ENCODE peak calls at places on chromosomes 7 and 10, in four cellular contexts. One of them, this sample, is unnamed.
A peak's percentile ranks its signal among the peaks of the same experiment; 100 is the strongest.

GRCh38 chr7:24825315-24825917 is 68.2 kb upstream of the GSDME start:
- DNase-seq in GM12878: no peak
- DNase-seq in K562: no peak
- DNase-seq in HepG2: no peak
- DNase-seq in this sample: no peak

GRCh38 chr10:3206516-3207157 is 34.1 kb upstream of the PITRM1 start:
- DNase-seq in GM12878: no peak
- DNase-seq in K562: peak; percentile 36
- DNase-seq in HepG2: no peak
- DNase-seq in this sample: no peak

GRCh38 chr7:134945711-134946110 is 40.6 kb upstream of the AGBL3 start:
- DNase-seq in GM12878: no peak
- DNase-seq in K562: no peak
- DNase-seq in HepG2: no peak
- DNase-seq in this sample: no peak

GRCh38 chr7:157560258-157560654 is 223.5 kb downstream of the DNAJB6 start:
- DNase-seq in GM12878: no peak
- DNase-seq in K562: no peak
- DNase-seq in HepG2: no peak
- DNase-seq in this sample: no peak

GRCh38 chr10:124740374-124741280 is 3.6 kb downstream of the FAM53B start:
- DNase-seq in GM12878: no peak
- DNase-seq in K562: no peak
- DNase-seq in HepG2: peak; percentile 74
- DNase-seq in this sample: no peak

GRCh38 chr7:30974605-30975256 is 11.0 kb downstream of the GHRHR start:
- DNase-seq in GM12878: peak; percentile 60
- DNase-seq in K562: peak; percentile 83
- DNase-seq in HepG2: peak; percentile 60
- DNase-seq in this sample: peak; percentile 57

GRCh38 chr7:54615-55014 is 137.8 kb upstream of the FAM20C start:
- DNase-seq in GM12878: no peak
- DNase-seq in K562: no peak
- DNase-seq in HepG2: no peak
- DNase-seq in this sample: no peak

GRCh38 chr10:111063471-111063870 is 13.4 kb upstream of the ADRA2A start:
- DNase-seq in GM12878: no peak
- DNase-seq in K562: no peak
- DNase-seq in HepG2: no peak
- DNase-seq in this sample: no peak

GRCh38 chr7:108284349-108285017 is 154.3 kb upstream of the LAMB4 start:
- DNase-seq in GM12878: no peak
- DNase-seq in K562: no peak
- DNase-seq in HepG2: no peak
- DNase-seq in this sample: no peak

GRCh38 chr10:19200211-19200610 is 151.6 kb downstream of the MALRD1 start:
- DNase-seq in GM12878: no peak
- DNase-seq in K562: no peak
- DNase-seq in HepG2: no peak
- DNase-seq in this sample: no peak

GRCh38 chr10:81915517-81915916 is 40.5 kb downstream of the NRG3 start:
- DNase-seq in GM12878: no peak
- DNase-seq in K562: no peak
- DNase-seq in HepG2: no peak
- DNase-seq in this sample: no peak

GRCh38 chr7:132390705-132391104 is 185.6 kb downstream of the PLXNA4 start:
- DNase-seq in GM12878: no peak
- DNase-seq in K562: no peak
- DNase-seq in HepG2: no peak
- DNase-seq in this sample: peak; percentile 20

GRCh38 chr7:23357190-23358093 is 58.3 kb downstream of the MALSU1 start:
- DNase-seq in GM12878: no peak
- DNase-seq in K562: peak; percentile 41
- DNase-seq in HepG2: peak; percentile 91
- DNase-seq in this sample: peak; percentile 87

GRCh38 chr7:2101630-2102374 is 130.9 kb downstream of the MAD1L1 start:
- DNase-seq in GM12878: no peak
- DNase-seq in K562: no peak
- DNase-seq in HepG2: no peak
- DNase-seq in this sample: no peak

GRCh38 chr7:88020953-88021650 is 87.1 kb downstream of the ADAM22 start:
- DNase-seq in GM12878: no peak
- DNase-seq in K562: no peak
- DNase-seq in HepG2: no peak
- DNase-seq in this sample: no peak

GRCh38 chr10:101014230-101014884 is 14.7 kb downstream of the LZTS2 start:
- DNase-seq in GM12878: no peak
- DNase-seq in K562: peak; percentile 73
- DNase-seq in HepG2: no peak
- DNase-seq in this sample: peak; percentile 82

GRCh38 chr10:35794703-35795102 is 152.6 kb upstream of the FZD8 start:
- DNase-seq in GM12878: no peak
- DNase-seq in K562: no peak
- DNase-seq in HepG2: no peak
- DNase-seq in this sample: no peak

GRCh38 chr7:150421831-150422230 is 28.6 kb upstream of the GIMAP8 start:
- DNase-seq in GM12878: no peak
- DNase-seq in K562: no peak
- DNase-seq in HepG2: no peak
- DNase-seq in this sample: no peak

GRCh38 chr10:57696641-57697040 is 571.1 kb downstream of the IPMK start:
- DNase-seq in GM12878: no peak
- DNase-seq in K562: no peak
- DNase-seq in HepG2: peak; percentile 10
- DNase-seq in this sample: peak; percentile 81

GRCh38 chr10:59303018-59303417 is 59.3 kb downstream of the FAM13C start:
- DNase-seq in GM12878: no peak
- DNase-seq in K562: no peak
- DNase-seq in HepG2: no peak
- DNase-seq in this sample: no peak

GRCh38 chr10:20181408-20181807 is 365.2 kb downstream of the PLXDC2 start:
- DNase-seq in GM12878: no peak
- DNase-seq in K562: no peak
- DNase-seq in HepG2: no peak
- DNase-seq in this sample: no peak

GRCh38 chr7:38069052-38069451 is 109.0 kb upstream of the STARD3NL start:
- DNase-seq in GM12878: no peak
- DNase-seq in K562: no peak
- DNase-seq in HepG2: no peak
- DNase-seq in this sample: no peak

GRCh38 chr7:82286096-82286841 is 157.3 kb downstream of the CACNA2D1 start:
- DNase-seq in GM12878: no peak
- DNase-seq in K562: no peak
- DNase-seq in HepG2: no peak
- DNase-seq in this sample: no peak

GRCh38 chr10:91591792-91592165 is 41.1 kb downstream of the PPP1R3C start:
- DNase-seq in GM12878: no peak
- DNase-seq in K562: no peak
- DNase-seq in HepG2: no peak
- DNase-seq in this sample: no peak

GRCh38 chr7:105677803-105678583 is 96.7 kb upstream of the EFCAB10 start:
- DNase-seq in GM12878: peak; percentile 45
- DNase-seq in K562: no peak
- DNase-seq in HepG2: no peak
- DNase-seq in this sample: no peak

GRCh38 chr10:32964261-32964660 is 6.2 kb upstream of the ITGB1 start:
- DNase-seq in GM12878: no peak
- DNase-seq in K562: no peak
- DNase-seq in HepG2: no peak
- DNase-seq in this sample: no peak

DNA sequence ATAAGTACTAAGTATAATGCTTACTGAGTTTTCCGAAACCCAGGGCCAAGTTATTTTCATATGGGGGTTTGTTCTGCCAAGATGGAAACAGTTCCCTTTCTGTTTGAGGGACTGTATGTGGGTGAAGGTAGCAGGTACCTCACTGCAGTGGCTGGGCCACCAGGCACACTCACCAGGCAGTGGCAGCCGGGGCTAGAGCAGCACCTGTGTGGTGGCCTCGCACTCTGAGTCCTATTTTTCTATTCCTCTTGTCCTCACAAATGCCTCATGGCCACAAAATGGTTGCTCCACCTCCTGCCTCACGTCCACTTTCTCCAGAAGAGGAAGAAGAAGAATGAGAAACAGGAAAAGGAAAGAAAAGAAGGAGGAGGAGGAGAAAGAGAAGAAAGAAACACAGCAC is 167.3 kb upstream of the SHH start:
- DNase-seq in GM12878: no peak
- DNase-seq in K562: no peak
- DNase-seq in HepG2: no peak
- DNase-seq in this sample: no peak
- TF ChIP-seq CHD4 in GM12878: no peak
- TF ChIP-seq CHD4 in K562: no peak
- TF ChIP-seq CHD4 in HepG2: no peak
- TF ChIP-seq CHD4 in this sample: no peak

DNA sequence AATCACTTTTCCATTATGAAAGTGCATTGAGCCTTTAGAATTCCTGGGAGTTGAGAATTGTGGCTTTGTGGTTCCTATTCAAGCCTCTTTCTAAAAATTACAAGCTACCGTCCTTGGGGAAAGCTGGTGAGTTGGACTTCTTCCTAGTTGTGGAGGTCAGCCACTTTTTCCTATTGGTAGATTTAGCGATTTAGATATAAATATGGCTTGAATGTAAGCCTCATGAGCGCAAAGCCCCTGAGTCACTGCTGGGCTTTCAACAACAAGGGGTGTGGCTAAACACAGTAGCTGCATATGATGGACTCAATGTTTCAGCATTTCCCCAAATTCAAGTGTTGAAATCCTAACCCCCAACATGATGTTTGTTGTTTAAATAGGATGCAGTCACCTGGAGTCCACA is 150.0 kb upstream of the IGFBP3 start:
- DNase-seq in GM12878: no peak
- DNase-seq in K562: no peak
- DNase-seq in HepG2: no peak
- DNase-seq in this sample: no peak
- TF ChIP-seq RFX5 in GM12878: no peak
- TF ChIP-seq RFX5 in K562: no peak
- TF ChIP-seq RFX5 in HepG2: no peak
- TF ChIP-seq RFX5 in this sample: no peak

DNA sequence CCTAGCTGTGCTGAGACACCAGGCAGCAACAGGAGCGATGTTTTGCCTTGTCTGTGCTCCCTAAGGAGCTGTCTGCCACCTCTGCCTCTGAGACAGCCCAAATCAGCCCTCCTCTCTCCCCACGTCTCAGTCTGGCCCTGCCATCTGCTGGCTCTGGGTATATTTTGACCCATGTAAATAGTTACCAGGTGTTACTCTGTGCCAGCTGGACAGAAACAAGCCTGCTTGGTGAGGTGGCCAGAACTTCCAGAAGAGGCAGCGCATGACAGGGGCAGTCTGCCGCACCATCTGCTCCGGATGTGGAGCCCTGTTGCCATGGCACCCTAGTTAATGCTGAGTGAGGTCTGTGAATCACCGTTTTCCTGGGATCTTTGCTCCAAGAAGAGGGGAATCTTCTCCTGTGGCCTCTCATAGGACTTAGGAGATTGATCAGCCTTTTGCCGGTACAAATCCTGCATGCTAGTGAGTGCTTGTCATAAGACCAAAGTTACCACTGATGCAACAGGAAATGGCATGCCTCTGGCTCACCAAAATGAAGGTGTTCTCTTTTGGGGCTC is 31.8 kb downstream of the GSTO2 start:
- DNase-seq in GM12878: no peak
- DNase-seq in K562: no peak
- DNase-seq in HepG2: no peak
- DNase-seq in this sample: peak; percentile 27
- TF ChIP-seq CHD4 in GM12878: no peak
- TF ChIP-seq CHD4 in K562: no peak
- TF ChIP-seq CHD4 in HepG2: no peak
- TF ChIP-seq CHD4 in this sample: no peak

GRCh38 chr10:130863044-130863443 is 448.5 kb downstream of the TCERG1L start:
- DNase-seq in GM12878: no peak
- DNase-seq in K562: no peak
- DNase-seq in HepG2: no peak
- DNase-seq in this sample: no peak

GRCh38 chr10:130866857-130867256 is 444.7 kb downstream of the TCERG1L start:
- DNase-seq in GM12878: no peak
- DNase-seq in K562: no peak
- DNase-seq in HepG2: no peak
- DNase-seq in this sample: no peak

GRCh38 chr10:130862626-130863025 is 448.9 kb downstream of the TCERG1L start:
- DNase-seq in GM12878: no peak
- DNase-seq in K562: no peak
- DNase-seq in HepG2: no peak
- DNase-seq in this sample: no peak

GRCh38 chr10:130867446-130868194 is 443.9 kb downstream of the TCERG1L start:
- DNase-seq in GM12878: no peak
- DNase-seq in K562: no peak
- DNase-seq in HepG2: no peak
- DNase-seq in this sample: no peak

GRCh38 chr10:130864951-130865350 is 446.6 kb downstream of the TCERG1L start:
- DNase-seq in GM12878: no peak
- DNase-seq in K562: no peak
- DNase-seq in HepG2: no peak
- DNase-seq in this sample: no peak
- TF ChIP-seq RFX5 in GM12878: no peak
- TF ChIP-seq RFX5 in K562: no peak
- TF ChIP-seq RFX5 in HepG2: no peak
- TF ChIP-seq RFX5 in this sample: no peak

This sample was measured in A549.